ENCODE peak calls at places on chromosomes 3 and 15, in eight cellular contexts. E is stimulated activated CD4-positive, alpha-beta T cell treated with anti-CD3 and anti-CD28 coated beads, Interleukin-1b, Interleukin-23, amount 100 ng/mL, for 1 hour; Z is activated CD4-positive, alpha-beta T cell treated with anti-CD3 and anti-CD28 coated beads for 48 hours; X is NCI-H774; H is RPMI7951; O is activated T-helper 2 cell treated with anti-CD3 and anti-CD28 coated beads, Interferon-gamma antibody, Interleukin-2, Interleukin-4, amounts not matched to agents 10 μg/mL and 5 μg/mL and 100 μg/mL, durations not matched to agents 14 hours and 24 hours and 36 hours; W is DMS53; A is heart right ventricle. V is an unnamed sample.

GRCh38 chr3:135862361-135862760 is 103.2 kb upstream of the PPP2R3A start:
- DNase-seq in Z (no peak), O (no peak), W (no peak), X (no peak), H (no peak), A (no peak), E (no peak), V (no peak)

GRCh38 chr3:48756640-48757039 is 39.6 kb upstream of the IP6K2 start:
- DNase-seq in E (no peak), W (no peak), X (no peak), H (no peak), Z (peak), O (no peak), A (no peak), V (no peak)

GRCh38 chr15:67784057-67784781 is 41.1 kb upstream of the SKOR1 start:
- DNase-seq in O (no peak), E (no peak), A (no peak), W (peak), X (peak), Z (no peak), H (no peak), V (no peak)

GRCh38 chr3:53243165-53243564 is 12.7 kb downstream of the TKT start:
- DNase-seq in H (peak), Z (no peak), A (no peak), O (no peak), W (no peak), E (no peak), X (no peak), V (peak)

GRCh38 chr3:12522721-12523120 is 22.6 kb downstream of the MKRN2OS start:
- DNase-seq in E (no peak), H (no peak), O (no peak), Z (no peak), W (no peak), A (peak), X (no peak), V (no peak)

GRCh38 chr15:81642451-81642990 is 268.5 kb upstream of the TMC3 start:
- DNase-seq in Z (no peak), A (no peak), W (no peak), H (no peak), E (no peak), O (no peak), X (no peak), V (no peak)

GRCh38 chr3:23308986-23309625 is 106.0 kb downstream of the UBE2E2 start:
- DNase-seq in E (no peak), Z (no peak), X (no peak), A (no peak), O (no peak), H (no peak), W (no peak), V (no peak)

GRCh38 chr3:125238759-125239158 is 26.2 kb upstream of the SLC12A8 start:
- DNase-seq in O (no peak), W (no peak), A (no peak), Z (no peak), X (no peak), H (no peak), E (no peak), V (no peak)

GRCh38 chr3:182937293-182938051 is 42.9 kb downstream of the DCUN1D1 start:
- DNase-seq in O (no peak), E (no peak), X (no peak), H (no peak), Z (no peak), W (peak), A (no peak), V (no peak)

GRCh38 chr3:107911337-107912000 is 179.4 kb downstream of the CD47 start:
- DNase-seq in X (no peak), Z (no peak), H (peak), E (no peak), A (no peak), O (no peak), W (no peak), V (no peak)

GRCh38 chr15:64209680-64210334 is 47.0 kb upstream of the PPIB start:
- DNase-seq in O (no peak), W (peak), E (no peak), A (no peak), Z (no peak), H (peak), X (peak), V (peak)

GRCh38 chr15:65773386-65774111 is 18.5 kb downstream of the DENND4A start:
- DNase-seq in W (no peak), A (no peak), Z (no peak), H (no peak), X (no peak), E (no peak), O (no peak), V (no peak)

GRCh38 chr3:143601738-143602480 is 246.4 kb downstream of the SLC9A9 start:
- DNase-seq in A (peak), H (peak), Z (no peak), O (no peak), X (no peak), W (no peak), E (no peak), V (no peak)

GRCh38 chr3:30437172-30437571 is 169.2 kb upstream of the TGFBR2 start:
- DNase-seq in O (no peak), W (no peak), X (no peak), A (peak), H (peak), E (no peak), Z (no peak), V (no peak)

GRCh38 chr3:153172796-153173757 is 11.1 kb downstream of the RAP2B start:
- DNase-seq in H (no peak), W (no peak), A (no peak), Z (no peak), X (no peak), E (no peak), O (no peak), V (no peak)

GRCh38 chr15:61030451-61030850 is 198.7 kb downstream of the RORA start:
- DNase-seq in Z (no peak), X (no peak), H (no peak), O (no peak), A (no peak), W (no peak), E (no peak), V (no peak)

GRCh38 chr3:13165576-13165975 is 92.3 kb upstream of the IQSEC1 start:
- DNase-seq in E (no peak), O (no peak), H (no peak), A (no peak), Z (no peak), W (no peak), X (no peak), V (no peak)

GRCh38 chr3:16375891-16376290 is 110.9 kb downstream of the OXNAD1 start:
- DNase-seq in A (no peak), E (no peak), Z (no peak), W (no peak), H (no peak), X (no peak), O (no peak), V (no peak)

GRCh38 chr3:122391674-122392446 is 7.9 kb downstream of the FAM162A start:
- DNase-seq in Z (no peak), X (no peak), E (no peak), A (no peak), H (no peak), O (no peak), W (no peak), V (no peak)

GRCh38 chr3:69406156-69406555 is 20.3 kb upstream of the FRMD4B start:
- DNase-seq in W (no peak), Z (no peak), A (peak), H (peak), X (no peak), E (no peak), O (no peak), V (no peak)

GRCh38 chr3:50126287-50127211 is 28.6 kb upstream of the SEMA3F start:
- DNase-seq in W (no peak), X (no peak), A (no peak), Z (no peak), O (no peak), H (peak), E (no peak), V (no peak)

GRCh38 chr3:69568458-69568857 is 170.8 kb upstream of the MITF start:
- DNase-seq in O (no peak), E (no peak), X (no peak), H (peak), A (no peak), W (no peak), Z (no peak), V (no peak)

GRCh38 chr3:46848271-46849097 is 14.8 kb downstream of the MYL3 start:
- DNase-seq in O (no peak), X (no peak), E (no peak), W (peak), H (peak), Z (peak), A (no peak), V (no peak)

GRCh38 chr3:38853021-38853420 is 37.0 kb upstream of the SCN10A start:
- DNase-seq in O (no peak), E (no peak), W (no peak), Z (no peak), X (no peak), A (no peak), H (no peak), V (no peak)

GRCh38 chr3:20039765-20040475 is at the start of gene KAT2B:
- DNase-seq in H (peak), X (peak), E (peak), A (peak), Z (peak), W (peak), O (peak), V (peak)

GRCh38 chr3:182644800-182645433 is 148.4 kb upstream of the ATP11B start:
- DNase-seq in E (no peak), H (no peak), W (no peak), Z (peak), X (no peak), A (no peak), O (no peak), V (no peak)

GRCh38 chr3:138186803-138187295 is 252 bp upstream of the ARMC8 start:
- DNase-seq in Z (peak), X (peak), O (peak), A (peak), E (peak), H (peak), W (peak), V (peak)

GRCh38 chr15:35321926-35322325 is 224.0 kb downstream of the DPH6 start:
- DNase-seq in H (no peak), O (no peak), W (no peak), X (no peak), Z (no peak), A (no peak), E (no peak), V (no peak)

GRCh38 chr15:25061808-25062550 is 107.2 kb downstream of the SNRPN start:
- DNase-seq in X (no peak), Z (no peak), E (no peak), O (no peak), H (no peak), W (no peak), A (no peak), V (no peak)

GRCh38 chr3:131454501-131454900 is 48.3 kb downstream of the MRPL3 start:
- DNase-seq in X (no peak), A (no peak), W (no peak), Z (no peak), O (no peak), H (peak), E (no peak), V (no peak)

GRCh38 chr3:147400111-147400510 is 6.2 kb downstream of the ZIC4 start:
- DNase-seq in Z (no peak), E (no peak), X (no peak), O (no peak), H (no peak), A (no peak), W (no peak), V (no peak)